ENCODE peak calls at places on chromosome X, in ten cellular contexts. A, H, F, Y, R, L, K, G, T and E are unnamed samples.

GRCh38 chrX:139203681-139204575 is 326.6 kb upstream of the F9 start:
- DNase-seq in Y (peak), L (peak), G (peak), A (peak), T (peak), H (no peak), F (peak), R (peak), K (no peak), E (no peak)

GRCh38 chrX:65705439-65705838 is 38.0 kb downstream of the MSN start:
- DNase-seq in H (no peak), G (no peak), F (no peak), K (no peak), T (no peak), R (no peak), L (no peak), A (no peak), Y (no peak), E (no peak)

GRCh38 chrX:133637765-133638164 is 222.5 kb upstream of the GPC4 start:
- DNase-seq in K (no peak), G (no peak), R (no peak), T (no peak), A (no peak), F (no peak), L (no peak), H (no peak), Y (no peak), E (no peak)

GRCh38 chrX:148624951-148625350 is 124.5 kb downstream of the AFF2 start:
- DNase-seq in L (no peak), A (no peak), K (no peak), H (no peak), G (no peak), F (no peak), T (no peak), R (no peak), Y (no peak), E (no peak)

GRCh38 chrX:77953300-77953699 is 16.1 kb downstream of the PGAM4 start:
- DNase-seq in F (no peak), L (no peak), Y (no peak), T (no peak), K (no peak), R (no peak), H (no peak), A (no peak), G (no peak), E (no peak)

GRCh38 chrX:1400049-1400448 is 8.1 kb upstream of the SLC25A6 start:
- DNase-seq in K (no peak), L (no peak), A (peak), Y (no peak), F (no peak), T (no peak), G (no peak), H (no peak), R (no peak), E (no peak)

GRCh38 chrX:8760021-8760420 is 28.1 kb upstream of the ANOS1 start:
- DNase-seq in R (no peak), K (no peak), Y (no peak), A (no peak), T (no peak), H (no peak), F (no peak), G (no peak), L (no peak), E (no peak)

GRCh38 chrX:78555401-78555980 is 103.6 kb downstream of the RTL3 start:
- DNase-seq in A (no peak), K (no peak), T (peak), Y (no peak), L (no peak), F (no peak), H (no peak), G (no peak), R (peak), E (no peak)

GRCh38 chrX:29229802-29230201 is 642.6 kb downstream of the IL1RAPL1 start:
- DNase-seq in L (no peak), T (peak), A (no peak), Y (no peak), R (no peak), F (no peak), H (no peak), G (no peak), K (no peak), E (no peak)

GRCh38 chrX:130125090-130125489 is 14.8 kb upstream of the ELF4 start:
- DNase-seq in F (no peak), H (no peak), T (peak), K (no peak), Y (peak), L (no peak), A (peak), G (no peak), R (no peak), E (no peak)

GRCh38 chrX:50718791-50719190 is 95.2 kb downstream of the SHROOM4 start:
- DNase-seq in K (no peak), Y (no peak), H (no peak), F (no peak), L (no peak), R (no peak), A (no peak), G (no peak), T (no peak), E (no peak)

GRCh38 chrX:138519296-138519695 is 192.2 kb downstream of the FGF13 start:
- DNase-seq in T (no peak), R (no peak), A (no peak), F (peak), L (no peak), G (no peak), H (no peak), K (no peak), Y (no peak), E (no peak)

GRCh38 chrX:276588-277171 is 4.5 kb upstream of the PLCXD1 start:
- DNase-seq in K (peak), G (no peak), H (no peak), Y (peak), A (no peak), F (no peak), R (no peak), L (peak), T (peak), E (no peak)

GRCh38 chrX:270848-271367 is 10.3 kb upstream of the PLCXD1 start:
- DNase-seq in R (no peak), F (peak), H (peak), K (no peak), L (peak), G (no peak), T (no peak), Y (peak), A (no peak), E (no peak)

GRCh38 chrX:275476-275966 is 5.7 kb upstream of the PLCXD1 start:
- DNase-seq in F (peak), Y (no peak), A (no peak), G (no peak), H (no peak), L (peak), K (no peak), R (no peak), T (no peak), E (no peak)

GRCh38 chrX:274904-275475 is 6.2 kb upstream of the PLCXD1 start:
- DNase-seq in A (no peak), H (peak), T (no peak), L (no peak), K (no peak), G (no peak), F (peak), Y (no peak), R (no peak), E (no peak)

GRCh38 chrX:275967-276587 is 5.1 kb upstream of the PLCXD1 start:
- DNase-seq in Y (peak), H (peak), L (no peak), K (peak), G (peak), F (peak), T (peak), A (no peak), R (no peak), E (peak)
- TF ChIP-seq CTCF in Y (no peak), H (no peak), L (no peak), K (no peak), G (no peak), F (no peak), T (no peak), A (no peak), R (no peak), E (no peak)

GRCh38 chrX:107450823-107451509 is 1.5 kb downstream of the FRMPD3 start:
- DNase-seq in T (no peak), F (peak), R (peak), L (no peak), H (peak), A (peak), K (peak), Y (no peak), G (no peak), E (no peak)
- TF ChIP-seq CTCF in T (no peak), F (peak), R (peak), L (no peak), H (peak), A (peak), K (peak), Y (no peak), G (no peak), E (no peak)

GRCh38 chrX:134932528-134933217 is 58.1 kb upstream of the SMIM10 start:
- DNase-seq in Y (no peak), K (no peak), F (no peak), L (no peak), A (no peak), H (no peak), T (peak), R (no peak), G (no peak), E (no peak)

GRCh38 chrX:134931550-134931949 is 59.2 kb upstream of the SMIM10 start:
- DNase-seq in T (no peak), H (no peak), Y (no peak), K (no peak), G (no peak), F (no peak), L (no peak), A (no peak), R (peak), E (no peak)

GRCh38 chrX:134926864-134927263 is 63.9 kb upstream of the SMIM10 start:
- DNase-seq in A (no peak), K (no peak), R (no peak), G (no peak), Y (no peak), T (no peak), H (no peak), F (no peak), L (no peak), E (no peak)

GRCh38 chrX:134930501-134930900 is 60.3 kb upstream of the SMIM10 start:
- DNase-seq in R (no peak), A (no peak), G (no peak), F (no peak), L (no peak), K (no peak), H (no peak), Y (no peak), T (no peak), E (no peak)

DNA sequence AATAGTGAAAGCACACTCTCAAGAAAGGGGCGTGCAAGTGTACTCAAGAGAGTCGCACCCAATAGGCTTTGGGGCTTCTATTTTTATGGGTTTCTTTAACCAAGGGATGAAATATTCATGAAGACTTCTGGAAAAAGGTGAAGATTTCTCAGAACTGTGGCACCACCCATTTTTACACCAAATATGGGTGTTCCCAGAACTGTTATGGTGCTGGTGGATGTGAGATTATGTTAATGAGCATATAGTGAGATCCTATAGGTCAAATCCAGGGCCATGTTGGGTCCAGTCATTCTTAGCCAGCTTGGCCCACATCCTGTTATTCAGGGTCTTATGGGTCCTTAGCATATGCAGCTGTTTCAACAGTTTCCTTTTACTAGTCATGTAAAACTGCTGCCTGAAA is 61.0 kb upstream of the SMIM10 start:
- DNase-seq in Y (no peak), A (no peak), K (no peak), L (no peak), H (no peak), R (no peak), T (no peak), G (no peak), F (no peak), E (no peak)
- TF ChIP-seq CTCF in Y (no peak), A (no peak), K (no peak), L (no peak), H (no peak), R (no peak), T (no peak), G (no peak), F (no peak), E (no peak)

DNA sequence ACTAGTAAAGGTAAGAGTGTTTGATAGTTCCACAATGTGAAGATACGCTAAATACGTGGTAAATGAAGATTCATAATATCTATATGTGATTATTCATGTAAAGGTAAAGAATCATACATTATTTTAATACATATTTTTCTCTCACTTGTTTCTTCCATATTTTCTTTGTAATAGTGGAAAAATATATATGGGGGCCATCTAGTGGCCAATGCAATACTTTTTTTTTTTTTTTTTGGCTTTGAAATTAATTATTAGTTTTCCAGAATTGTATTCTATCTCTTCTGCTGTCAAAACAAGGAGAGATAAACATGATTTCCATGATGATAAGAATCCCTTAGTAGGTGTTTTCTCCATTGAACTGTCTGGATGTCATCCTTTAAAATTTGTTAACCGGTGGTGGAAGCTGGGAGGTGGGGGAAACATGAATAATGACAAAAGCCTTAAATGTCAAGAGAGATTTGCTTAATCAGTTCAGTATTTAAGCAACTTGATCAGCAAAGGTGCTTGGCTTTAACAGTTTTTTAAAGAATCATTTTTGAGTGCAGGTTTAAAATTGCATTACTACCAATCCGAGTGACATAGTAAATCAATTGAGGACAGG is 508.7 kb upstream of the HTR2C start:
- DNase-seq in F (no peak), R (no peak), Y (no peak), K (no peak), H (no peak), L (no peak), G (no peak), A (no peak), T (peak), E (no peak)
- TF ChIP-seq CTCF in F (peak), R (no peak), Y (no peak), K (peak), H (peak), L (peak), G (no peak), A (no peak), T (peak), E (no peak)